ENCODE peak calls at places on chromosome 7, in six cellular contexts. H, V, F, M, D and Q are unnamed samples.

GRCh38 chr7:131370523-131370968 is 42.9 kb downstream of the MKLN1 start:
- ATAC-seq in H (peak), V (peak), F (no peak), M (peak), D (peak), Q (peak)

GRCh38 chr7:27165089-27165654 is at the start of gene HOXA9:
- ATAC-seq in H (no peak), V (no peak), F (no peak), M (no peak), D (peak), Q (no peak)

GRCh38 chr7:104986623-104987259 is 27.3 kb upstream of the KMT2E start:
- ATAC-seq in H (no peak), V (no peak), F (no peak), M (no peak), D (no peak), Q (no peak)

GRCh38 chr7:77538186-77538907 is 1.3 kb downstream of the PTPN12 start:
- ATAC-seq in H (no peak), V (no peak), F (peak), M (peak), D (peak), Q (peak)

GRCh38 chr7:151494569-151495284 is 25.0 kb downstream of the RHEB start:
- ATAC-seq in H (no peak), V (no peak), F (peak), M (no peak), D (no peak), Q (peak)

GRCh38 chr7:106248616-106249015 is 36.2 kb downstream of the NAMPT start:
- ATAC-seq in H (no peak), V (no peak), F (no peak), M (no peak), D (no peak), Q (no peak)

GRCh38 chr7:155237297-155237696 is 60.4 kb upstream of the INSIG1 start:
- ATAC-seq in H (no peak), V (no peak), F (no peak), M (no peak), D (no peak), Q (no peak)

GRCh38 chr7:55431898-55432297 is 66.8 kb downstream of the LANCL2 start:
- ATAC-seq in H (no peak), V (no peak), F (no peak), M (no peak), D (no peak), Q (no peak)

GRCh38 chr7:17680026-17680425 is 260.3 kb downstream of the SNX13 start:
- ATAC-seq in H (no peak), V (no peak), F (peak), M (peak), D (no peak), Q (peak)

GRCh38 chr7:156722427-156722826 is 81.9 kb downstream of the RNF32 start:
- ATAC-seq in H (no peak), V (no peak), F (no peak), M (no peak), D (no peak), Q (peak)